ENCODE peak calls at places on chromosomes 2 and 18, in five cellular contexts. J is GM23338, O is PC-3, V is GM23248, F is HCT116. T is an unnamed sample.
A peak's percentile ranks its signal among the peaks of the same experiment; 100 is the strongest.

GRCh38 chr2:229835601-229836283 is 86.1 kb downstream of the TRIP12 start:
- DNase-seq in O (peak; percentile 32), F (no peak), V (peak; percentile 44), J (no peak), T (no peak)

GRCh38 chr18:10724666-10725065 is 198.8 kb downstream of the NAPG start:
- DNase-seq in V (no peak), J (no peak), O (no peak), F (no peak), T (no peak)

GRCh38 chr18:41690332-41691110 is 264.5 kb upstream of the PIK3C3 start:
- DNase-seq in O (no peak), J (no peak), V (no peak), F (no peak), T (no peak)

GRCh38 chr2:220152281-220152680 is 524.9 kb downstream of the SLC4A3 start:
- DNase-seq in V (no peak), F (no peak), J (no peak), O (no peak), T (no peak)

GRCh38 chr2:148906136-148906535 is 31.1 kb downstream of the KIF5C start:
- DNase-seq in O (peak; percentile 39), J (no peak), V (peak; percentile 24), F (no peak), T (no peak)

GRCh38 chr2:86243950-86244733 is 44.9 kb downstream of the MRPL35 start:
- DNase-seq in O (no peak), V (no peak), J (no peak), F (no peak), T (no peak)

GRCh38 chr18:23528580-23529472 is 25.5 kb downstream of the RMC1 start:
- DNase-seq in J (no peak), V (peak; percentile 81), O (peak; percentile 39), F (no peak), T (no peak)

GRCh38 chr18:48137354-48138208 is 207.1 kb upstream of the SMAD2 start:
- DNase-seq in F (no peak), O (peak; percentile 49), V (no peak), J (peak; percentile 9), T (no peak)

GRCh38 chr18:50716902-50717301 is 102.9 kb downstream of the MRO start:
- DNase-seq in F (no peak), O (no peak), J (no peak), V (peak; percentile 17), T (no peak)

GRCh38 chr2:231991664-231992063 is 30.2 kb downstream of the DIS3L2 start:
- DNase-seq in F (no peak), O (no peak), V (peak; percentile 15), J (no peak), T (no peak)

GRCh38 chr18:46868171-46868921 is 49.0 kb downstream of the PIAS2 start:
- DNase-seq in J (peak; percentile 43), V (no peak), F (no peak), O (no peak), T (no peak)

GRCh38 chr2:23545391-23545790 is 160.4 kb downstream of the KLHL29 start:
- DNase-seq in J (no peak), O (no peak), V (peak; percentile 77), F (no peak), T (no peak)

GRCh38 chr2:42138163-42139016 is 30.8 kb upstream of the EML4 start:
- DNase-seq in J (no peak), F (no peak), V (peak; percentile 92), O (peak; percentile 95), T (peak; percentile 56)

GRCh38 chr2:88575051-88575450 is 52.2 kb downstream of the EIF2AK3 start:
- DNase-seq in F (no peak), O (no peak), J (no peak), V (peak; percentile 44), T (no peak)

GRCh38 chr18:12015697-12016062 is 34.4 kb downstream of the IMPA2 start:
- DNase-seq in F (no peak), J (no peak), V (peak; percentile 57), O (peak; percentile 43), T (no peak)

GRCh38 chr2:142974288-142975024 is 97.0 kb downstream of the KYNU start:
- DNase-seq in O (peak; percentile 87), F (no peak), J (peak; percentile 62), V (peak; percentile 39), T (peak; percentile 31)

GRCh38 chr2:152347076-152347475 is 12.1 kb downstream of the FMNL2 start:
- DNase-seq in J (no peak), F (no peak), V (peak; percentile 73), O (peak; percentile 88), T (no peak)

GRCh38 chr2:9201185-9201891 is 5.3 kb upstream of the ASAP2 start:
- DNase-seq in J (no peak), F (no peak), V (peak; percentile 91), O (peak; percentile 76), T (no peak)

GRCh38 chr2:8906208-8906607 is 68.8 kb upstream of the KIDINS220 start:
- DNase-seq in V (no peak), O (peak; percentile 70), J (no peak), F (peak; percentile 12), T (no peak)

GRCh38 chr18:51461956-51462355 is 264.5 kb upstream of the MEX3C start:
- DNase-seq in V (no peak), J (no peak), F (no peak), O (no peak), T (peak; percentile 13)

GRCh38 chr18:13568443-13569392 is 157.6 kb downstream of the FAM210A start:
- DNase-seq in V (no peak), F (no peak), O (no peak), J (no peak), T (peak; percentile 68)

GRCh38 chr2:119451336-119452050 is 19.8 kb downstream of the TMEM37 start:
- DNase-seq in J (no peak), O (no peak), V (no peak), F (no peak), T (no peak)

GRCh38 chr2:102736174-102736606 is 25.6 kb upstream of the TMEM182 start:
- DNase-seq in F (no peak), V (peak; percentile 52), J (no peak), O (peak; percentile 29), T (peak; percentile 53)

GRCh38 chr2:40434638-40435296 is 17.1 kb downstream of the SLC8A1 start:
- DNase-seq in F (peak; percentile 80), J (no peak), O (peak; percentile 99), V (peak; percentile 96), T (no peak)

GRCh38 chr2:136125226-136125625 is 7.3 kb upstream of the CXCR4 start:
- DNase-seq in V (no peak), O (no peak), J (no peak), F (no peak), T (no peak)

GRCh38 chr18:70454705-70455322 is 166.0 kb downstream of the SOCS6 start:
- DNase-seq in F (peak; percentile 67), V (peak; percentile 85), J (peak; percentile 81), O (peak; percentile 81), T (peak; percentile 82)

GRCh38 chr18:9711361-9712129 is 3.4 kb downstream of the RAB31 start:
- DNase-seq in J (no peak), F (no peak), O (no peak), V (no peak), T (no peak)

GRCh38 chr2:218002103-218002502 is 692 bp downstream of the TNS1 start:
- DNase-seq in V (peak; percentile 57), J (no peak), O (no peak), F (no peak), T (no peak)

GRCh38 chr2:218002792-218003191 is at the start of gene TNS1:
- DNase-seq in O (no peak), F (no peak), V (peak; percentile 90), J (peak; percentile 50), T (peak; percentile 44)

GRCh38 chr2:218005028-218005427 is 2.2 kb upstream of the TNS1 start:
- DNase-seq in O (no peak), J (no peak), F (no peak), V (peak; percentile 56), T (no peak)

GRCh38 chr2:218003994-218004419 is 1.2 kb upstream of the TNS1 start:
- DNase-seq in V (peak; percentile 96), O (no peak), F (no peak), J (no peak), T (peak; percentile 68)

GRCh38 chr2:218003265-218003950 is 613 bp upstream of the TNS1 start:
- DNase-seq in J (no peak), V (peak; percentile 81), O (no peak), F (no peak), T (peak; percentile 54)
- TF ChIP-seq EZH2phosphoT487 in J (no peak), V (no peak), O (no peak), F (no peak), T (no peak)

GRCh38 chr2:101151141-101151858 is at the start of gene TBC1D8:
- DNase-seq in J (peak; percentile 91), O (peak; percentile 85), F (peak; percentile 49), V (peak; percentile 88), T (peak; percentile 92)

GRCh38 chr2:101153077-101153707 is 2.0 kb upstream of the TBC1D8 start:
- DNase-seq in V (no peak), F (no peak), O (no peak), J (peak; percentile 30), T (no peak)

GRCh38 chr2:101153811-101154210 is 2.6 kb upstream of the TBC1D8 start:
- DNase-seq in J (no peak), F (no peak), V (no peak), O (no peak), T (no peak)

GRCh38 chr2:101151859-101152194 is 645 bp upstream of the TBC1D8 start:
- DNase-seq in V (no peak), F (no peak), J (no peak), O (peak; percentile 24), T (no peak)

GRCh38 chr2:101152195-101153076 is 1.3 kb upstream of the TBC1D8 start:
- DNase-seq in J (peak; percentile 76), V (peak; percentile 61), O (peak; percentile 60), F (peak; percentile 40), T (peak; percentile 63)
- H2AFZ ChIP-seq in J (peak overlapping the region; percentile 91), V (peak overlapping the region; percentile 94), O (peak overlapping the region; percentile 72), F (no peak overlapping the region), T (peak overlapping the region; percentile 76)

GRCh38 chr2:17933251-17933650 is 54.8 kb downstream of the KCNS3 start:
- DNase-seq in F (no peak), V (peak; percentile 32), O (no peak), J (no peak), T (no peak)
- TF ChIP-seq EZH2phosphoT487 in F (no peak), V (no peak), O (no peak), J (no peak), T (no peak)

GRCh38 chr2:31335921-31336570 is 78.5 kb downstream of the XDH start:
- DNase-seq in F (no peak), O (peak; percentile 14), J (no peak), V (peak; percentile 83), T (no peak)

GRCh38 chr2:31334311-31335026 is 80.1 kb downstream of the XDH start:
- DNase-seq in O (peak; percentile 93), J (no peak), F (no peak), V (peak; percentile 57), T (peak; percentile 63)

GRCh38 chr2:31337197-31337596 is 77.3 kb downstream of the XDH start:
- DNase-seq in O (no peak), J (no peak), F (no peak), V (peak; percentile 36), T (no peak)

GRCh38 chr2:31339696-31340095 is 74.8 kb downstream of the XDH start:
- DNase-seq in F (no peak), V (no peak), J (no peak), O (no peak), T (no peak)

DNA sequence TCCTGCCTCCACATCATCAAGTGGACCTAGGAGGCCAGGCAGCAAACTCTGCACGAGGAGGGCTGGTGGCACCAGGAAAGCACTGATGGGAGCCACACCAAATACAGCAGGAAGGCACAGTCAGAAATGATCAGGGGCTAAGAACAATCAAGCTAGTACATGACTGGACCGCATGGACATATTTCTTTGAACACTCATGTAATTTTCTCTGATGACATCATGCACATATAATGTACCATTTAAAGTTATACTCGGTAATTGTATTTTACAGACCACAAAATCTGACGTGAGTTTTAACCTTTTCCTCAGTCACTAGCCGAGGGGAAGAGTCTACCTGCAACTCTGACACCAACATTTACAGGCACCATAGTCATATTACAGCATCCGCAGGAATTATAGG is 76.7 kb downstream of the XDH start:
- DNase-seq in O (peak; percentile 82), F (no peak), V (peak; percentile 92), J (no peak), T (no peak)
- H2AFZ ChIP-seq in O (no peak overlapping the region), F (no peak overlapping the region), V (no peak overlapping the region), J (no peak overlapping the region), T (no peak overlapping the region)